ENCODE peak calls at places on chromosomes 2 and 18, in seven cellular contexts. F is stimulated activated CD4-positive, alpha-beta T cell treated with anti-CD3 and anti-CD28 coated beads, TNF-alpha, amount 100 ng/mL, for 48 hours; C is aorta; Q is kidney tubule cell; R is fibroblast of the conjunctiva; L is activated B cell treated with CpG ODN at 0.5 μM for 24 hours; J is activated naive CD4-positive, alpha-beta T cell. N is an unnamed sample.
A peak's percentile ranks its signal among the peaks of the same experiment; 100 is the strongest.

GRCh38 chr2:72793798-72794447 is 31.9 kb downstream of the EXOC6B start:
- DNase-seq in R (peak; percentile 13), C (no peak), J (no peak), L (no peak), F (no peak), Q (peak; percentile 36), N (no peak)

GRCh38 chr2:171317492-171318125 is 116.2 kb downstream of the METTL8 start:
- DNase-seq in Q (no peak), L (peak; percentile 31), J (no peak), R (no peak), C (no peak), F (no peak), N (no peak)

GRCh38 chr2:120373424-120373823 is 27.5 kb downstream of the INHBB start:
- DNase-seq in Q (no peak), J (no peak), F (no peak), L (no peak), R (no peak), C (no peak), N (no peak)

GRCh38 chr2:207399301-207399700 is 130.5 kb upstream of the CREB1 start:
- DNase-seq in J (no peak), L (no peak), F (no peak), C (no peak), Q (no peak), R (no peak), N (no peak)

GRCh38 chr2:160109939-160110673 is 47.7 kb upstream of the PLA2R1 start:
- DNase-seq in J (no peak), Q (peak; percentile 77), R (peak; percentile 81), F (peak; percentile 27), L (no peak), C (peak; percentile 82), N (peak; percentile 4)

GRCh38 chr2:180979086-180979934 is 1.1 kb upstream of the UBE2E3 start:
- DNase-seq in F (no peak), C (no peak), J (no peak), Q (peak; percentile 86), R (no peak), L (no peak), N (no peak)

GRCh38 chr2:106269591-106270291 is 75.6 kb upstream of the UXS1 start:
- DNase-seq in F (no peak), Q (peak; percentile 69), C (peak; percentile 75), J (no peak), L (peak; percentile 32), R (no peak), N (no peak)

GRCh38 chr2:28342081-28342967 is 50.3 kb upstream of the FOSL2 start:
- DNase-seq in L (no peak), Q (peak; percentile 61), J (no peak), F (no peak), C (peak; percentile 89), R (peak; percentile 81), N (no peak)

GRCh38 chr2:169397697-169398096 is 35.4 kb upstream of the LRP2 start:
- DNase-seq in C (no peak), F (no peak), R (no peak), L (no peak), J (no peak), Q (peak; percentile 14), N (no peak)

GRCh38 chr2:222703866-222704265 is 32.4 kb downstream of the MOGAT1 start:
- DNase-seq in L (no peak), J (no peak), C (no peak), F (no peak), Q (no peak), R (peak; percentile 1), N (no peak)

GRCh38 chr2:67669796-67670195 is 272.7 kb downstream of the ETAA1 start:
- DNase-seq in R (no peak), L (no peak), Q (no peak), C (no peak), J (no peak), F (no peak), N (no peak)

GRCh38 chr18:61876899-61877298 is 15.9 kb downstream of the RNF152 start:
- DNase-seq in C (no peak), R (no peak), F (no peak), Q (no peak), L (no peak), J (no peak), N (no peak)

GRCh38 chr2:190678444-190679162 is 29.7 kb downstream of the NAB1 start:
- DNase-seq in L (no peak), F (peak; percentile 36), Q (no peak), C (no peak), R (no peak), J (no peak), N (no peak)

GRCh38 chr2:99984781-99985525 is 157.4 kb downstream of the AFF3 start:
- DNase-seq in F (no peak), J (no peak), Q (peak; percentile 17), R (peak; percentile 74), L (no peak), C (no peak), N (no peak)

GRCh38 chr18:12552884-12553242 is 105.0 kb downstream of the SPIRE1 start:
- DNase-seq in R (no peak), C (no peak), Q (peak; percentile 38), J (no peak), F (no peak), L (no peak), N (no peak)

GRCh38 chr18:43587538-43588153 is 310.4 kb upstream of the SYT4 start:
- DNase-seq in F (no peak), J (no peak), R (peak; percentile 26), C (no peak), L (no peak), Q (peak; percentile 60), N (no peak)